ENCODE peak calls at places on chromosomes 12 and 14, in six cellular contexts. I is GM23248; U is activated CD4-positive, alpha-beta T cell treated with anti-CD3 and anti-CD28 coated beads, Interleukin-2, amount 50 U/mL, for 48 hours; R is AG04450; B is stimulated activated CD4-positive, alpha-beta T cell treated with anti-CD3 and anti-CD28 coated beads, Interleukin-2, amount 100 ng/mL, for 48 hours; D is MV-4-11. O is an unnamed sample.

GRCh38 chr12:25084816-25085215 is 110.1 kb downstream of the DNAI7 start:
- DNase-seq in I (no peak), U (no peak), R (no peak), B (no peak), D (no peak), O (no peak)

GRCh38 chr12:109020750-109021380 is at the start of gene SVOP:
- DNase-seq in I (peak), U (peak), R (peak), B (peak), D (peak), O (peak)

GRCh38 chr14:53109028-53109687 is 44.0 kb downstream of the DDHD1 start:
- DNase-seq in I (peak), U (peak), R (no peak), B (peak), D (peak), O (peak)

GRCh38 chr14:75803768-75804167 is 142.7 kb downstream of the TTLL5 start:
- DNase-seq in I (no peak), U (no peak), R (no peak), B (no peak), D (no peak), O (no peak)

GRCh38 chr12:117485984-117486839 is 124.8 kb upstream of the NOS1 start:
- DNase-seq in I (peak), U (no peak), R (no peak), B (no peak), D (no peak), O (no peak)

GRCh38 chr14:31047503-31047902 is 21.3 kb upstream of the STRN3 start:
- DNase-seq in I (peak), U (no peak), R (no peak), B (no peak), D (no peak), O (no peak)

GRCh38 chr14:94227029-94227428 is 52.9 kb downstream of the PPP4R4 start:
- DNase-seq in I (peak), U (no peak), R (peak), B (no peak), D (no peak), O (no peak)

GRCh38 chr14:51087024-51087423 is 7.9 kb downstream of the TRIM9 start:
- DNase-seq in I (no peak), U (no peak), R (no peak), B (no peak), D (peak), O (no peak)

GRCh38 chr14:32711103-32711680 is 227.5 kb upstream of the NPAS3 start:
- DNase-seq in I (peak), U (no peak), R (no peak), B (peak), D (peak), O (peak)

GRCh38 chr12:7940906-7941305 is 4.9 kb upstream of the SLC2A3 start:
- DNase-seq in I (no peak), U (no peak), R (no peak), B (no peak), D (no peak), O (no peak)

GRCh38 chr14:90818715-90819114 is 2.5 kb upstream of the TTC7B start:
- DNase-seq in I (no peak), U (no peak), R (no peak), B (no peak), D (no peak), O (no peak)

GRCh38 chr14:56340921-56341320 is 222.7 kb downstream of the PELI2 start:
- DNase-seq in I (no peak), U (no peak), R (no peak), B (no peak), D (no peak), O (no peak)

GRCh38 chr14:77037886-77038511 is 9.5 kb upstream of the IRF2BPL start:
- DNase-seq in I (peak), U (peak), R (no peak), B (no peak), D (no peak), O (no peak)

GRCh38 chr12:57616383-57617101 is 5.3 kb downstream of the ARHGEF25 start:
- DNase-seq in I (peak), U (no peak), R (no peak), B (no peak), D (no peak), O (peak)

GRCh38 chr12:121637231-121637914 is 11.0 kb downstream of the ORAI1 start:
- DNase-seq in I (no peak), U (peak), R (no peak), B (peak), D (peak), O (peak)

GRCh38 chr14:98252819-98253218 is 1019.2 kb downstream of the BCL11B start:
- DNase-seq in I (no peak), U (no peak), R (no peak), B (no peak), D (no peak), O (no peak)

GRCh38 chr12:108335349-108336119 is 3.6 kb downstream of the CMKLR1 start:
- DNase-seq in I (no peak), U (no peak), R (no peak), B (no peak), D (peak), O (no peak)

GRCh38 chr12:112750971-112751370 is 40.6 kb upstream of the RPH3A start:
- DNase-seq in I (no peak), U (no peak), R (no peak), B (no peak), D (no peak), O (no peak)

GRCh38 chr14:53509227-53509822 is 356.2 kb upstream of the DDHD1 start:
- DNase-seq in I (peak), U (no peak), R (peak), B (no peak), D (no peak), O (no peak)

GRCh38 chr12:109121346-109121880 is 5.0 kb downstream of the ACACB start:
- DNase-seq in I (no peak), U (no peak), R (no peak), B (no peak), D (no peak), O (no peak)

GRCh38 chr14:99675381-99675835 is 8.7 kb upstream of the CYP46A1 start:
- DNase-seq in I (no peak), U (no peak), R (no peak), B (no peak), D (no peak), O (no peak)

GRCh38 chr14:100201701-100202100 is 37.2 kb upstream of the YY1 start:
- DNase-seq in I (no peak), U (no peak), R (no peak), B (no peak), D (no peak), O (no peak)

GRCh38 chr14:100682749-100683148 is 43.9 kb upstream of the DLK1 start:
- DNase-seq in I (no peak), U (no peak), R (no peak), B (no peak), D (no peak), O (no peak)

GRCh38 chr12:102216086-102216691 is 18.6 kb upstream of the PMCH start:
- DNase-seq in I (peak), U (no peak), R (peak), B (no peak), D (no peak), O (no peak)

GRCh38 chr14:98293527-98293926 is 978.5 kb downstream of the BCL11B start:
- DNase-seq in I (no peak), U (no peak), R (no peak), B (no peak), D (no peak), O (no peak)

GRCh38 chr14:99522934-99523660 is 41.9 kb downstream of the CCNK start:
- DNase-seq in I (no peak), U (no peak), R (no peak), B (no peak), D (no peak), O (no peak)

GRCh38 chr12:45284096-45284901 is 68.4 kb downstream of the ANO6 start:
- DNase-seq in I (peak), U (no peak), R (peak), B (no peak), D (no peak), O (no peak)

GRCh38 chr12:78146365-78146772 is 315.7 kb downstream of the NAV3 start:
- DNase-seq in I (peak), U (no peak), R (peak), B (no peak), D (peak), O (no peak)

O was measured in stimulated activated naive CD8-positive, alpha-beta T cell treated with anti-CD3 and anti-CD28 coated beads, Interleukin-15, amount 100 ng/mL, for 72 hours.